ENCODE peak calls at places on chromosomes 4 and X, in four cellular contexts. One of them, this sample, is unnamed.

GRCh38 chr4:61194601-61195000 is 5.5 kb upstream of the ADGRL3 start:
- DNase-seq in fibroblast of lung: no peak
- DNase-seq in MM.1S: no peak
- DNase-seq in suprapubic skin: no peak
- DNase-seq in this sample: no peak

GRCh38 chrX:145292208-145292607 is 44.9 kb downstream of the SPANXN1 start:
- DNase-seq in fibroblast of lung: peak
- DNase-seq in MM.1S: no peak
- DNase-seq in suprapubic skin: no peak
- DNase-seq in this sample: no peak

GRCh38 chr4:150971901-150972300 is 43.2 kb downstream of the LRBA start:
- DNase-seq in fibroblast of lung: no peak
- DNase-seq in MM.1S: no peak
- DNase-seq in suprapubic skin: no peak
- DNase-seq in this sample: no peak

GRCh38 chr4:24160358-24160757 is 270.5 kb upstream of the PPARGC1A start:
- DNase-seq in fibroblast of lung: peak
- DNase-seq in MM.1S: no peak
- DNase-seq in suprapubic skin: no peak
- DNase-seq in this sample: no peak

GRCh38 chr4:11197942-11198341 is 230.8 kb downstream of the HS3ST1 start:
- DNase-seq in fibroblast of lung: no peak
- DNase-seq in MM.1S: no peak
- DNase-seq in suprapubic skin: no peak
- DNase-seq in this sample: no peak

GRCh38 chrX:111180750-111181240 is 84.8 kb downstream of the PAK3 start:
- DNase-seq in fibroblast of lung: no peak
- DNase-seq in MM.1S: no peak
- DNase-seq in suprapubic skin: no peak
- DNase-seq in this sample: no peak

GRCh38 chr4:67366341-67366861 is 178.9 kb downstream of the CENPC start:
- DNase-seq in fibroblast of lung: peak
- DNase-seq in MM.1S: no peak
- DNase-seq in suprapubic skin: no peak
- DNase-seq in this sample: no peak

GRCh38 chr4:145154573-145154972 is 25.8 kb downstream of the OTUD4 start:
- DNase-seq in fibroblast of lung: peak
- DNase-seq in MM.1S: peak
- DNase-seq in suprapubic skin: no peak
- DNase-seq in this sample: no peak

GRCh38 chrX:68719904-68720614 is 72.6 kb downstream of the STARD8 start:
- DNase-seq in fibroblast of lung: no peak
- DNase-seq in MM.1S: peak
- DNase-seq in suprapubic skin: peak
- DNase-seq in this sample: no peak

GRCh38 chr4:52250124-52250523 is 199.0 kb downstream of the SPATA18 start:
- DNase-seq in fibroblast of lung: no peak
- DNase-seq in MM.1S: no peak
- DNase-seq in suprapubic skin: no peak
- DNase-seq in this sample: peak

GRCh38 chr4:139392797-139393196 is 61.1 kb upstream of the RAB33B start:
- DNase-seq in fibroblast of lung: peak
- DNase-seq in MM.1S: no peak
- DNase-seq in suprapubic skin: no peak
- DNase-seq in this sample: no peak

GRCh38 chrX:10254746-10255145 is 98.0 kb downstream of the CLCN4 start:
- DNase-seq in fibroblast of lung: peak
- DNase-seq in MM.1S: no peak
- DNase-seq in suprapubic skin: no peak
- DNase-seq in this sample: no peak

GRCh38 chrX:49249071-49249470 is 13.8 kb downstream of the CCDC22 start:
- DNase-seq in fibroblast of lung: no peak
- DNase-seq in MM.1S: no peak
- DNase-seq in suprapubic skin: no peak
- DNase-seq in this sample: no peak

GRCh38 chr4:97367878-97368277 is 775.4 kb downstream of the STPG2 start:
- DNase-seq in fibroblast of lung: peak
- DNase-seq in MM.1S: no peak
- DNase-seq in suprapubic skin: no peak
- DNase-seq in this sample: no peak

GRCh38 chrX:41960142-41960541 is 36.8 kb upstream of the CASK start:
- DNase-seq in fibroblast of lung: no peak
- DNase-seq in MM.1S: no peak
- DNase-seq in suprapubic skin: no peak
- DNase-seq in this sample: no peak

DNA sequence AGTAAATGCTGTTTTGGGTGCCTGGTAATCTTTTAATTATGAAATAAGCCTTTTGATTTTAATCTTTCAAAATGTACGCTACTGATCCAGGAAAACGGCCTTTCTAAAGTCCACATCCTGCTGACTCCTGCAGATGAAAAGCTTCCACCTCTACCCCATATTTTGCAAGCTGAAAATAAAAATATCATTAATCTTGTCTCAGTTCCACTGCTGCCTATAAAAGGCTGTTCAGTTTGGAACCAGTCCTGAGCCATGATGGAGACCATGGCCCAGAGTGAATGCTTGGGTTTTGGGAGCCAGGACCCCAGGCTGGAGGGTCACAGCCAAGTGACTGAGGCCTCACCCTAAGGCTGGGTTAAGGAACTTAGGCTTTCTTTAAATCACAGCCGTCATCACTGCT is 110.8 kb downstream of the AFF1 start:
- DNase-seq in fibroblast of lung: no peak
- DNase-seq in MM.1S: no peak
- DNase-seq in suprapubic skin: no peak
- DNase-seq in this sample: no peak
- H3K27ac ChIP-seq in fibroblast of lung: peak
- H3K27ac ChIP-seq in MM.1S: no peak
- H3K27ac ChIP-seq in suprapubic skin: peak
- H3K27ac ChIP-seq in this sample: peak

GRCh38 chrX:16870861-16871584 is 861 bp upstream of the RBBP7 start:
- DNase-seq in fibroblast of lung: peak
- DNase-seq in MM.1S: no peak
- DNase-seq in suprapubic skin: peak
- DNase-seq in this sample: peak

GRCh38 chrX:16870095-16870860 is at the start of gene RBBP7:
- DNase-seq in fibroblast of lung: peak
- DNase-seq in MM.1S: peak
- DNase-seq in suprapubic skin: peak
- DNase-seq in this sample: peak

GRCh38 chrX:16869393-16870094 is 618 bp downstream of the RBBP7 start:
- DNase-seq in fibroblast of lung: no peak
- DNase-seq in MM.1S: peak
- DNase-seq in suprapubic skin: peak
- DNase-seq in this sample: peak

GRCh38 chrX:16867947-16868346 is 2.2 kb downstream of the RBBP7 start:
- DNase-seq in fibroblast of lung: no peak
- DNase-seq in MM.1S: no peak
- DNase-seq in suprapubic skin: no peak
- DNase-seq in this sample: no peak

DNA sequence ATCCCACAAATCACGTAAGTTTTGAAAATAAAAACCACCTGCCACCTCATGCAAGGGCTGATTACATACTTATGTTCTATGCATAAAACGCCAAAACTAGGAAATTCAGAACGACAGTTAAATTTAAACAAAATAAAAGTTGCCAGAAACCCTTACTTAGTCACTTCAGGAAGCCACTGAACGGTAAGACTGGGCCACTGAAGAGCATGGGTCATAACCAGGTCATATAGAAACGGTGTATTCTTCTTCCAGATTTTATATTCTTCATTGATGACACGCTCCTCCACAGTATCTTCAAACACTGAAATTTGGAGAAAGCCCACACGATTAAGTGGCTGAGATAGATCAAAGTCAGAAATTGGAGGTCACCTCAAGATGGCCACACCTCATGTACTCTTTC is 1.2 kb downstream of the RBBP7 start:
- DNase-seq in fibroblast of lung: no peak
- DNase-seq in MM.1S: no peak
- DNase-seq in suprapubic skin: no peak
- DNase-seq in this sample: no peak
- H3K27ac ChIP-seq in fibroblast of lung: peak
- H3K27ac ChIP-seq in MM.1S: peak
- H3K27ac ChIP-seq in suprapubic skin: no peak
- H3K27ac ChIP-seq in this sample: peak

GRCh38 chrX:118526149-118526548 is 30.5 kb downstream of the DOCK11 start:
- DNase-seq in fibroblast of lung: no peak
- DNase-seq in MM.1S: no peak
- DNase-seq in suprapubic skin: no peak
- DNase-seq in this sample: no peak
- H3K27ac ChIP-seq in fibroblast of lung: no peak
- H3K27ac ChIP-seq in MM.1S: no peak
- H3K27ac ChIP-seq in suprapubic skin: no peak
- H3K27ac ChIP-seq in this sample: no peak

GRCh38 chrX:38346150-38346549 is 6.3 kb upstream of the OTC start:
- DNase-seq in fibroblast of lung: no peak
- DNase-seq in MM.1S: no peak
- DNase-seq in suprapubic skin: no peak
- DNase-seq in this sample: no peak

GRCh38 chrX:38347136-38347535 is 5.3 kb upstream of the OTC start:
- DNase-seq in fibroblast of lung: peak
- DNase-seq in MM.1S: no peak
- DNase-seq in suprapubic skin: no peak
- DNase-seq in this sample: no peak

GRCh38 chrX:38341442-38341841 is 11.0 kb upstream of the OTC start:
- DNase-seq in fibroblast of lung: no peak
- DNase-seq in MM.1S: no peak
- DNase-seq in suprapubic skin: no peak
- DNase-seq in this sample: no peak

GRCh38 chrX:38342853-38343778 is 9.3 kb upstream of the OTC start:
- DNase-seq in fibroblast of lung: no peak
- DNase-seq in MM.1S: no peak
- DNase-seq in suprapubic skin: no peak
- DNase-seq in this sample: no peak
- H3K27ac ChIP-seq in fibroblast of lung: no peak
- H3K27ac ChIP-seq in MM.1S: no peak
- H3K27ac ChIP-seq in suprapubic skin: no peak
- H3K27ac ChIP-seq in this sample: no peak

DNA sequence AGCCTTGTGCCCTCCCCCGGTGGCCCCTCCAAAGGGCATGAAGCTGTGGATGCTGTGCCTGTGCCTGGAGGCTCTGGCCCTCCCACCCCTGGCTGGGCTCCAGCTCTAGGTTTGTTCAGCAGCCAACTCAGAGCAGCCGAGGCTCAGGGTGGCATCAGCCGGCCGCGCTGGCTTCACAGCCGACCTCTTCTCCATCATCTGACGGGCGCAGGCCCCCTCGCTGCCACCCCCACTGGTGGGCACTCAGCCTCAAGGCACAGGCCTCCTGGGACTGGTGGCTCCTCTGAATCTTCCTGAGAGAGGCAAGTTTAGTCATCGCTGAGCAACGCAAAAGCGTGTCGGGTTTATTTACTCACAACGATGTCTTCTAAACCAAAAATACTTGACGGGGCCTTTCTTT is 46.0 kb downstream of the PCGF3 start:
- DNase-seq in fibroblast of lung: peak
- DNase-seq in MM.1S: no peak
- DNase-seq in suprapubic skin: no peak
- DNase-seq in this sample: no peak
- H3K27ac ChIP-seq in fibroblast of lung: no peak
- H3K27ac ChIP-seq in MM.1S: no peak
- H3K27ac ChIP-seq in suprapubic skin: no peak
- H3K27ac ChIP-seq in this sample: no peak

GRCh38 chr4:912548-913279 is 19.4 kb downstream of the GAK start:
- DNase-seq in fibroblast of lung: peak
- DNase-seq in MM.1S: no peak
- DNase-seq in suprapubic skin: peak
- DNase-seq in this sample: no peak
- H3K27ac ChIP-seq in fibroblast of lung: no peak
- H3K27ac ChIP-seq in MM.1S: no peak
- H3K27ac ChIP-seq in suprapubic skin: peak
- H3K27ac ChIP-seq in this sample: no peak

This sample was measured in heart left ventricle.